ENCODE peak calls at places on chromosomes 5 and 9, in nine cellular contexts. One of them, this sample, is unnamed.
A peak's percentile ranks its signal among the peaks of the same experiment; 100 is the strongest.

GRCh38 chr9:118529210-118529609 is 825.0 kb downstream of the TLR4 start:
- DNase-seq in cardiac muscle cell: no peak
- DNase-seq in naive thymus-derived CD4-positive, alpha-beta T cell: no peak
- DNase-seq in brain microvascular endothelial cell: peak; percentile 75
- DNase-seq in neuronal stem cell: no peak
- DNase-seq in effector memory CD4-positive, alpha-beta T cell: no peak
- DNase-seq in fibroblast of lung: no peak
- DNase-seq in lower leg skin: no peak
- DNase-seq in upper lobe of right lung: no peak
- DNase-seq in this sample: no peak

GRCh38 chr5:149265559-149265958 is 6.1 kb upstream of the AFAP1L1 start:
- DNase-seq in cardiac muscle cell: peak; percentile 22
- DNase-seq in naive thymus-derived CD4-positive, alpha-beta T cell: no peak
- DNase-seq in brain microvascular endothelial cell: peak; percentile 38
- DNase-seq in neuronal stem cell: no peak
- DNase-seq in effector memory CD4-positive, alpha-beta T cell: no peak
- DNase-seq in fibroblast of lung: peak; percentile 64
- DNase-seq in lower leg skin: no peak
- DNase-seq in upper lobe of right lung: no peak
- DNase-seq in this sample: no peak

GRCh38 chr9:112112941-112113399 is 62.1 kb downstream of the SUSD1 start:
- DNase-seq in cardiac muscle cell: peak; percentile 23
- DNase-seq in naive thymus-derived CD4-positive, alpha-beta T cell: peak; percentile 8
- DNase-seq in brain microvascular endothelial cell: peak; percentile 64
- DNase-seq in neuronal stem cell: no peak
- DNase-seq in effector memory CD4-positive, alpha-beta T cell: no peak
- DNase-seq in fibroblast of lung: peak; percentile 2
- DNase-seq in lower leg skin: no peak
- DNase-seq in upper lobe of right lung: no peak
- DNase-seq in this sample: no peak

GRCh38 chr9:137445930-137446431 is 4.8 kb upstream of the ENTPD8 start:
- DNase-seq in cardiac muscle cell: no peak
- DNase-seq in naive thymus-derived CD4-positive, alpha-beta T cell: no peak
- DNase-seq in brain microvascular endothelial cell: no peak
- DNase-seq in neuronal stem cell: no peak
- DNase-seq in effector memory CD4-positive, alpha-beta T cell: no peak
- DNase-seq in fibroblast of lung: no peak
- DNase-seq in lower leg skin: no peak
- DNase-seq in upper lobe of right lung: no peak
- DNase-seq in this sample: no peak

GRCh38 chr9:69186841-69187611 is 12.9 kb downstream of the TJP2 start:
- DNase-seq in cardiac muscle cell: no peak
- DNase-seq in naive thymus-derived CD4-positive, alpha-beta T cell: no peak
- DNase-seq in brain microvascular endothelial cell: no peak
- DNase-seq in neuronal stem cell: no peak
- DNase-seq in effector memory CD4-positive, alpha-beta T cell: no peak
- DNase-seq in fibroblast of lung: peak; percentile 54
- DNase-seq in lower leg skin: no peak
- DNase-seq in upper lobe of right lung: no peak
- DNase-seq in this sample: no peak

GRCh38 chr5:77925503-77925902 is 149.4 kb upstream of the TBCA start:
- DNase-seq in cardiac muscle cell: no peak
- DNase-seq in naive thymus-derived CD4-positive, alpha-beta T cell: peak; percentile 64
- DNase-seq in brain microvascular endothelial cell: no peak
- DNase-seq in neuronal stem cell: no peak
- DNase-seq in effector memory CD4-positive, alpha-beta T cell: no peak
- DNase-seq in fibroblast of lung: no peak
- DNase-seq in lower leg skin: no peak
- DNase-seq in upper lobe of right lung: no peak
- DNase-seq in this sample: no peak

GRCh38 chr5:175329976-175330375 is 114.0 kb downstream of the DRD1 start:
- DNase-seq in cardiac muscle cell: no peak
- DNase-seq in naive thymus-derived CD4-positive, alpha-beta T cell: no peak
- DNase-seq in brain microvascular endothelial cell: no peak
- DNase-seq in neuronal stem cell: no peak
- DNase-seq in effector memory CD4-positive, alpha-beta T cell: no peak
- DNase-seq in fibroblast of lung: no peak
- DNase-seq in lower leg skin: no peak
- DNase-seq in upper lobe of right lung: no peak
- DNase-seq in this sample: no peak

GRCh38 chr5:148984333-148984732 is 78.5 kb downstream of the SH3TC2 start:
- DNase-seq in cardiac muscle cell: no peak
- DNase-seq in naive thymus-derived CD4-positive, alpha-beta T cell: no peak
- DNase-seq in brain microvascular endothelial cell: no peak
- DNase-seq in neuronal stem cell: no peak
- DNase-seq in effector memory CD4-positive, alpha-beta T cell: no peak
- DNase-seq in fibroblast of lung: no peak
- DNase-seq in lower leg skin: no peak
- DNase-seq in upper lobe of right lung: no peak
- DNase-seq in this sample: no peak

GRCh38 chr9:91840469-91840868 is 109.6 kb downstream of the ROR2 start:
- DNase-seq in cardiac muscle cell: no peak
- DNase-seq in naive thymus-derived CD4-positive, alpha-beta T cell: no peak
- DNase-seq in brain microvascular endothelial cell: no peak
- DNase-seq in neuronal stem cell: no peak
- DNase-seq in effector memory CD4-positive, alpha-beta T cell: no peak
- DNase-seq in fibroblast of lung: no peak
- DNase-seq in lower leg skin: no peak
- DNase-seq in upper lobe of right lung: no peak
- DNase-seq in this sample: no peak

GRCh38 chr5:169629847-169630548 is 7.1 kb upstream of the DOCK2 start:
- DNase-seq in cardiac muscle cell: no peak
- DNase-seq in naive thymus-derived CD4-positive, alpha-beta T cell: no peak
- DNase-seq in brain microvascular endothelial cell: peak; percentile 86
- DNase-seq in neuronal stem cell: no peak
- DNase-seq in effector memory CD4-positive, alpha-beta T cell: no peak
- DNase-seq in fibroblast of lung: peak; percentile 90
- DNase-seq in lower leg skin: no peak
- DNase-seq in upper lobe of right lung: no peak
- DNase-seq in this sample: no peak

GRCh38 chr9:133252301-133252776 is 22.7 kb downstream of the ABO start:
- DNase-seq in cardiac muscle cell: no peak
- DNase-seq in naive thymus-derived CD4-positive, alpha-beta T cell: no peak
- DNase-seq in brain microvascular endothelial cell: no peak
- DNase-seq in neuronal stem cell: no peak
- DNase-seq in effector memory CD4-positive, alpha-beta T cell: no peak
- DNase-seq in fibroblast of lung: no peak
- DNase-seq in lower leg skin: no peak
- DNase-seq in upper lobe of right lung: peak; percentile 89
- DNase-seq in this sample: no peak

GRCh38 chr9:126248680-126249079 is 77.9 kb upstream of the MVB12B start:
- DNase-seq in cardiac muscle cell: no peak
- DNase-seq in naive thymus-derived CD4-positive, alpha-beta T cell: no peak
- DNase-seq in brain microvascular endothelial cell: peak; percentile 83
- DNase-seq in neuronal stem cell: no peak
- DNase-seq in effector memory CD4-positive, alpha-beta T cell: no peak
- DNase-seq in fibroblast of lung: peak; percentile 79
- DNase-seq in lower leg skin: no peak
- DNase-seq in upper lobe of right lung: no peak
- DNase-seq in this sample: no peak

GRCh38 chr9:108584860-108585259 is 270.9 kb downstream of the ACTL7B start:
- DNase-seq in cardiac muscle cell: no peak
- DNase-seq in naive thymus-derived CD4-positive, alpha-beta T cell: no peak
- DNase-seq in brain microvascular endothelial cell: no peak
- DNase-seq in neuronal stem cell: no peak
- DNase-seq in effector memory CD4-positive, alpha-beta T cell: no peak
- DNase-seq in fibroblast of lung: no peak
- DNase-seq in lower leg skin: no peak
- DNase-seq in upper lobe of right lung: no peak
- DNase-seq in this sample: no peak

GRCh38 chr9:108588246-108588645 is 267.5 kb downstream of the ACTL7B start:
- DNase-seq in cardiac muscle cell: no peak
- DNase-seq in naive thymus-derived CD4-positive, alpha-beta T cell: no peak
- DNase-seq in brain microvascular endothelial cell: no peak
- DNase-seq in neuronal stem cell: no peak
- DNase-seq in effector memory CD4-positive, alpha-beta T cell: no peak
- DNase-seq in fibroblast of lung: no peak
- DNase-seq in lower leg skin: no peak
- DNase-seq in upper lobe of right lung: no peak
- DNase-seq in this sample: no peak

GRCh38 chr9:108582716-108583115 is 273.1 kb downstream of the ACTL7B start:
- DNase-seq in cardiac muscle cell: no peak
- DNase-seq in naive thymus-derived CD4-positive, alpha-beta T cell: no peak
- DNase-seq in brain microvascular endothelial cell: no peak
- DNase-seq in neuronal stem cell: no peak
- DNase-seq in effector memory CD4-positive, alpha-beta T cell: no peak
- DNase-seq in fibroblast of lung: no peak
- DNase-seq in lower leg skin: no peak
- DNase-seq in upper lobe of right lung: no peak
- DNase-seq in this sample: no peak

GRCh38 chr9:108586451-108586850 is 269.3 kb downstream of the ACTL7B start:
- DNase-seq in cardiac muscle cell: no peak
- DNase-seq in naive thymus-derived CD4-positive, alpha-beta T cell: no peak
- DNase-seq in brain microvascular endothelial cell: no peak
- DNase-seq in neuronal stem cell: no peak
- DNase-seq in effector memory CD4-positive, alpha-beta T cell: no peak
- DNase-seq in fibroblast of lung: no peak
- DNase-seq in lower leg skin: no peak
- DNase-seq in upper lobe of right lung: no peak
- DNase-seq in this sample: no peak
- H3K4me3 ChIP-seq in cardiac muscle cell: no peak overlapping the region
- H3K4me3 ChIP-seq in naive thymus-derived CD4-positive, alpha-beta T cell: no peak overlapping the region
- H3K4me3 ChIP-seq in brain microvascular endothelial cell: no peak overlapping the region
- H3K4me3 ChIP-seq in neuronal stem cell: no peak overlapping the region
- H3K4me3 ChIP-seq in effector memory CD4-positive, alpha-beta T cell: no peak overlapping the region
- H3K4me3 ChIP-seq in fibroblast of lung: no peak overlapping the region
- H3K4me3 ChIP-seq in lower leg skin: no peak overlapping the region
- H3K4me3 ChIP-seq in upper lobe of right lung: no peak overlapping the region
- H3K4me3 ChIP-seq in this sample: no peak overlapping the region

DNA sequence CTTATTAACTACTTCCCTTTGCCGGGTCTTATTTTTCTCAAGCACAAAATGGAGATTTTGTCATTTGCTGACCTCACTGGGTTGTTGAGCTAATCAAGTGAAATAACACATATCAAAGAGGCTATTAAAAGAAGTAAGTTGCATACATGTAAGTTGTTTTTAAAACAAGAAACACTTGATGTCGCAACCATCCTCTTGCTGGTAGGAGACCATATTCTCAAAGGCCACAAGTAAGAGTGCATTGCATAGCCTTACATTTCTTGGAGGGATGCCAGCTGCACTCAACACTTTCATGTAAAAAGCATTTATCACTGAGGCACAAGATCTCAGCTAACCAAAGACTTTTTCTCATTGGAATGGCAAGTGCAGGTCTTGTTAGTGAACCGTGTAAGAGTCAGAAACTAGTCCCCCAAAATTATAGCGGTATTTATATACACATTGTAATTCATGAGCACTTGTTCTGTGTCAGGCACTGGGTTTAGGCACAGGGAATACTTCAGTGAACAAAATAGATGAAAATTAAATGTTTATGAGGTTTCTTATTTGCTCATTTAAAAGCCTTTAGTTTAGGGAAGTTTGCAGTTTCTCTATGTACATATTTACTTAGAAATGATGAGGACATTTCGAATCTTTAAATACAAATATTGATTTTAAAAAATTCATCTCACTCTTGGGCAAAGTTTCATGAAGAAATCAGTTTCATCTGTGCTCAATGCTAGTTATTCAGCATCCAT is 72.0 kb downstream of the ZFAND5 start:
- DNase-seq in cardiac muscle cell: peak; percentile 92
- DNase-seq in naive thymus-derived CD4-positive, alpha-beta T cell: no peak
- DNase-seq in brain microvascular endothelial cell: peak; percentile 76
- DNase-seq in neuronal stem cell: no peak
- DNase-seq in effector memory CD4-positive, alpha-beta T cell: no peak
- DNase-seq in fibroblast of lung: peak; percentile 98
- DNase-seq in lower leg skin: peak; percentile 37
- DNase-seq in upper lobe of right lung: no peak
- DNase-seq in this sample: no peak
- H3K4me3 ChIP-seq in cardiac muscle cell: no peak overlapping the region
- H3K4me3 ChIP-seq in naive thymus-derived CD4-positive, alpha-beta T cell: no peak overlapping the region
- H3K4me3 ChIP-seq in brain microvascular endothelial cell: no peak overlapping the region
- H3K4me3 ChIP-seq in neuronal stem cell: no peak overlapping the region
- H3K4me3 ChIP-seq in effector memory CD4-positive, alpha-beta T cell: no peak overlapping the region
- H3K4me3 ChIP-seq in fibroblast of lung: no peak overlapping the region
- H3K4me3 ChIP-seq in lower leg skin: no peak overlapping the region
- H3K4me3 ChIP-seq in upper lobe of right lung: no peak overlapping the region
- H3K4me3 ChIP-seq in this sample: no peak overlapping the region

GRCh38 chr5:121748690-121749089 is 103.0 kb upstream of the FTMT start:
- DNase-seq in cardiac muscle cell: peak; percentile 80
- DNase-seq in naive thymus-derived CD4-positive, alpha-beta T cell: no peak
- DNase-seq in brain microvascular endothelial cell: no peak
- DNase-seq in neuronal stem cell: no peak
- DNase-seq in effector memory CD4-positive, alpha-beta T cell: no peak
- DNase-seq in fibroblast of lung: no peak
- DNase-seq in lower leg skin: no peak
- DNase-seq in upper lobe of right lung: no peak
- DNase-seq in this sample: no peak
- H3K4me3 ChIP-seq in cardiac muscle cell: no peak overlapping the region
- H3K4me3 ChIP-seq in naive thymus-derived CD4-positive, alpha-beta T cell: no peak overlapping the region
- H3K4me3 ChIP-seq in brain microvascular endothelial cell: no peak overlapping the region
- H3K4me3 ChIP-seq in neuronal stem cell: no peak overlapping the region
- H3K4me3 ChIP-seq in effector memory CD4-positive, alpha-beta T cell: no peak overlapping the region
- H3K4me3 ChIP-seq in fibroblast of lung: no peak overlapping the region
- H3K4me3 ChIP-seq in lower leg skin: no peak overlapping the region
- H3K4me3 ChIP-seq in upper lobe of right lung: no peak overlapping the region
- H3K4me3 ChIP-seq in this sample: no peak overlapping the region

DNA sequence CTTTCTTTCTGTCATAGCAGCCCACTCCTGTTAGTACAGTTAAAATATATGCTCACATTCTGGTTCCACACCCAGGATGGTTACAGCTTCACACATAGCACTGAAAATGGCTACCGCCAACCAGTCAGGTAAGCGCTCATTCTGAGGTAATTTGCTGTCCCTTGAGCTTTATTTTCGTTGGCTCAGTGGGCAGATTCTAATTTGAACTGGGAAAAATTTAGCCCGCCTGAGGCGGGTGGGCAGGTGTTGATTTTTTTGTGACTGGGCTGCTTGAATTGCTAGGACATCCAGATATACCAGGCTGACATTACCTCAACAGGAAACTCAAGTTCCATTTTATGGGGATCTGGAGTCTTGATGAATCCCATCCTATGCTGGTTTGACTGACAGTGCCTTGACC is 137.5 kb downstream of the KCTD16 start:
- DNase-seq in cardiac muscle cell: no peak
- DNase-seq in naive thymus-derived CD4-positive, alpha-beta T cell: no peak
- DNase-seq in brain microvascular endothelial cell: no peak
- DNase-seq in neuronal stem cell: no peak
- DNase-seq in effector memory CD4-positive, alpha-beta T cell: no peak
- DNase-seq in fibroblast of lung: no peak
- DNase-seq in lower leg skin: no peak
- DNase-seq in upper lobe of right lung: no peak
- DNase-seq in this sample: no peak
- H3K4me3 ChIP-seq in cardiac muscle cell: no peak overlapping the region
- H3K4me3 ChIP-seq in naive thymus-derived CD4-positive, alpha-beta T cell: no peak overlapping the region
- H3K4me3 ChIP-seq in brain microvascular endothelial cell: no peak overlapping the region
- H3K4me3 ChIP-seq in neuronal stem cell: no peak overlapping the region
- H3K4me3 ChIP-seq in effector memory CD4-positive, alpha-beta T cell: no peak overlapping the region
- H3K4me3 ChIP-seq in fibroblast of lung: no peak overlapping the region
- H3K4me3 ChIP-seq in lower leg skin: no peak overlapping the region
- H3K4me3 ChIP-seq in upper lobe of right lung: no peak overlapping the region
- H3K4me3 ChIP-seq in this sample: no peak overlapping the region